ENCODE peak calls at places on chromosomes 3 and 15, in five cellular contexts. B is left lung; N is left ventricle myocardium superior; I is GM04503; P is CD8-positive, alpha-beta memory T cell. E is an unnamed sample.

GRCh38 chr3:44412365-44412764 is 65.1 kb downstream of the ZNF445 start:
- DNase-seq in N (no peak), I (no peak), B (no peak), P (no peak), E (no peak)

GRCh38 chr15:45670511-45670910 is 35.7 kb downstream of the SQOR start:
- DNase-seq in N (no peak), I (peak), P (no peak), B (no peak), E (no peak)

GRCh38 chr3:149343951-149344350 is 10.5 kb upstream of the TM4SF18 start:
- DNase-seq in P (no peak), N (no peak), B (no peak), I (no peak), E (no peak)

GRCh38 chr3:188021041-188021440 is 132.9 kb upstream of the LPP start:
- DNase-seq in I (no peak), B (no peak), P (no peak), N (no peak), E (no peak)

GRCh38 chr3:106326941-106327765 is 458.3 kb upstream of the CBLB start:
- DNase-seq in I (peak), B (no peak), P (no peak), N (no peak), E (no peak)

GRCh38 chr3:69012111-69012835 is 1.2 kb downstream of the EOGT start:
- DNase-seq in P (no peak), B (no peak), N (peak), I (peak), E (no peak)

GRCh38 chr3:4670352-4670751 is 177.2 kb downstream of the ITPR1 start:
- DNase-seq in I (no peak), B (no peak), N (no peak), P (no peak), E (no peak)

GRCh38 chr3:23956701-23957100 is 11.6 kb downstream of the NR1D2 start:
- DNase-seq in P (no peak), B (no peak), I (no peak), N (no peak), E (no peak)

GRCh38 chr3:64441861-64442260 is 216.6 kb upstream of the PRICKLE2 start:
- DNase-seq in P (no peak), B (no peak), I (no peak), N (no peak), E (no peak)

GRCh38 chr15:43408789-43409188 is 37.9 kb downstream of the TUBGCP4 start:
- DNase-seq in N (no peak), P (no peak), B (no peak), I (no peak), E (no peak)

GRCh38 chr3:30741870-30742269 is 135.5 kb downstream of the TGFBR2 start:
- DNase-seq in N (no peak), P (no peak), I (no peak), B (no peak), E (no peak)

GRCh38 chr3:41112466-41112865 is 86.8 kb upstream of the CTNNB1 start:
- DNase-seq in B (no peak), N (no peak), I (no peak), P (no peak), E (no peak)

GRCh38 chr3:125141596-125142417 is 70.7 kb downstream of the SLC12A8 start:
- DNase-seq in I (no peak), P (peak), B (peak), N (peak), E (no peak)

GRCh38 chr15:51796777-51797474 is 32.5 kb upstream of the TMOD3 start:
- DNase-seq in B (no peak), N (no peak), P (no peak), I (no peak), E (no peak)

GRCh38 chr15:63575312-63575711 is 21.9 kb upstream of the FBXL22 start:
- DNase-seq in I (no peak), P (no peak), N (no peak), B (no peak), E (no peak)